ENCODE peak calls at places on chromosome 15, in four cellular contexts. B, L, V and F are unnamed samples.

GRCh38 chr15:25670025-25670554 is 193.0 kb downstream of the ATP10A start:
- DNase-seq in B (no peak), L (no peak), V (no peak), F (no peak)

GRCh38 chr15:64247906-64248541 is 85.2 kb upstream of the PPIB start:
- DNase-seq in B (peak; percentile 44), L (peak; percentile 56), V (peak; percentile 36), F (peak; percentile 91)

GRCh38 chr15:58463815-58464697 is 32.3 kb downstream of the LIPC start:
- DNase-seq in B (no peak), L (no peak), V (no peak), F (no peak)

GRCh38 chr15:96122077-96123027 is 208.1 kb upstream of the NR2F2 start:
- DNase-seq in B (no peak), L (no peak), V (no peak), F (no peak)

GRCh38 chr15:100704281-100705055 is 102.1 kb downstream of the ASB7 start:
- DNase-seq in B (no peak), L (no peak), V (no peak), F (no peak)

GRCh38 chr15:66955001-66955516 is 110.3 kb upstream of the SMAD3 start:
- DNase-seq in B (no peak), L (no peak), V (no peak), F (no peak)

GRCh38 chr15:39851505-39852082 is 68.5 kb downstream of the GPR176 start:
- DNase-seq in B (no peak), L (no peak), V (no peak), F (peak; percentile 27)

GRCh38 chr15:80403712-80404056 is 498 bp upstream of the ARNT2 start:
- DNase-seq in B (no peak), L (no peak), V (no peak), F (no peak)

GRCh38 chr15:70301396-70301795 is 203.7 kb upstream of the TLE3 start:
- DNase-seq in B (no peak), L (no peak), V (no peak), F (no peak)

GRCh38 chr15:64883097-64883581 is 28.6 kb upstream of the ANKDD1A start:
- DNase-seq in B (no peak), L (no peak), V (peak; percentile 35), F (no peak)

GRCh38 chr15:42175671-42176070 is 19.2 kb upstream of the PLA2G4F start:
- DNase-seq in B (no peak), L (no peak), V (no peak), F (peak; percentile 23)

GRCh38 chr15:53469422-53469821 is 290.0 kb downstream of the WDR72 start:
- DNase-seq in B (no peak), L (no peak), V (no peak), F (no peak)

GRCh38 chr15:74307827-74308642 is 59.4 kb downstream of the CYP11A1 start:
- DNase-seq in B (peak; percentile 40), L (peak; percentile 53), V (no peak), F (no peak)

GRCh38 chr15:100879461-100880138 is at the start of gene ALDH1A3:
- DNase-seq in B (no peak), L (peak; percentile 34), V (no peak), F (no peak)

GRCh38 chr15:52115598-52116427 is 3.2 kb upstream of the BCL2L10 start:
- DNase-seq in B (no peak), L (no peak), V (no peak), F (peak; percentile 66)